ENCODE peak calls at places on chromosomes 4 and X, in six cellular contexts. One of them, this sample, is unnamed.
A peak's percentile ranks its signal among the peaks of the same experiment; 100 is the strongest.

GRCh38 chr4:75168548-75168947 is 235.6 kb downstream of the PARM1 start:
- DNase-seq in small intestine: no peak
- DNase-seq in thoracic aorta: no peak
- DNase-seq in IMR-90: no peak
- DNase-seq in foreskin fibroblast: no peak
- DNase-seq in kidney: no peak
- DNase-seq in this sample: no peak

GRCh38 chr4:1504786-1505500 is 98.7 kb upstream of the NKX1-1 start:
- DNase-seq in small intestine: no peak
- DNase-seq in thoracic aorta: no peak
- DNase-seq in IMR-90: no peak
- DNase-seq in kidney: no peak
- DNase-seq in foreskin fibroblast: no peak
- DNase-seq in this sample: no peak

GRCh38 chr4:2252530-2252924 is 9.4 kb downstream of the MXD4 start:
- DNase-seq in kidney: peak; percentile 69
- DNase-seq in foreskin fibroblast: no peak
- DNase-seq in IMR-90: no peak
- DNase-seq in small intestine: no peak
- DNase-seq in thoracic aorta: peak; percentile 1
- DNase-seq in this sample: no peak

GRCh38 chr4:124854968-124855367 is 142.4 kb upstream of the ANKRD50 start:
- DNase-seq in small intestine: no peak
- DNase-seq in thoracic aorta: no peak
- DNase-seq in foreskin fibroblast: peak; percentile 60
- DNase-seq in kidney: no peak
- DNase-seq in IMR-90: peak; percentile 51
- DNase-seq in this sample: peak; percentile 63

GRCh38 chrX:140709421-140709846 is at the start of gene LINC00632:
- DNase-seq in kidney: no peak
- DNase-seq in small intestine: no peak
- DNase-seq in IMR-90: no peak
- DNase-seq in foreskin fibroblast: no peak
- DNase-seq in thoracic aorta: no peak
- DNase-seq in this sample: no peak

GRCh38 chrX:110402091-110402854 is 43.6 kb downstream of the RTL9 start:
- DNase-seq in kidney: no peak
- DNase-seq in small intestine: no peak
- DNase-seq in foreskin fibroblast: peak; percentile 90
- DNase-seq in IMR-90: peak; percentile 74
- DNase-seq in thoracic aorta: no peak
- DNase-seq in this sample: peak; percentile 52

GRCh38 chr4:62327612-62328297 is 1127.6 kb downstream of the ADGRL3 start:
- DNase-seq in IMR-90: no peak
- DNase-seq in small intestine: no peak
- DNase-seq in foreskin fibroblast: no peak
- DNase-seq in thoracic aorta: no peak
- DNase-seq in kidney: no peak
- DNase-seq in this sample: no peak

GRCh38 chrX:151729056-151729725 is 5.4 kb upstream of the CNGA2 start:
- DNase-seq in thoracic aorta: no peak
- DNase-seq in IMR-90: no peak
- DNase-seq in kidney: peak; percentile 33
- DNase-seq in foreskin fibroblast: no peak
- DNase-seq in small intestine: no peak
- DNase-seq in this sample: no peak

GRCh38 chrX:148771440-148771839 is 271.0 kb downstream of the AFF2 start:
- DNase-seq in IMR-90: no peak
- DNase-seq in small intestine: no peak
- DNase-seq in thoracic aorta: no peak
- DNase-seq in foreskin fibroblast: no peak
- DNase-seq in kidney: no peak
- DNase-seq in this sample: peak; percentile 36

GRCh38 chr4:25842229-25842840 is 20.5 kb downstream of the SEL1L3 start:
- DNase-seq in small intestine: no peak
- DNase-seq in foreskin fibroblast: no peak
- DNase-seq in IMR-90: no peak
- DNase-seq in thoracic aorta: no peak
- DNase-seq in kidney: no peak
- DNase-seq in this sample: no peak

GRCh38 chrX:46637937-46638336 is 64.4 kb downstream of the CHST7 start:
- DNase-seq in foreskin fibroblast: peak; percentile 56
- DNase-seq in small intestine: no peak
- DNase-seq in IMR-90: peak; percentile 39
- DNase-seq in thoracic aorta: no peak
- DNase-seq in kidney: no peak
- DNase-seq in this sample: no peak

GRCh38 chr4:129377131-129377845 is 281.3 kb downstream of the C4orf33 start:
- DNase-seq in foreskin fibroblast: no peak
- DNase-seq in IMR-90: no peak
- DNase-seq in thoracic aorta: no peak
- DNase-seq in small intestine: no peak
- DNase-seq in kidney: no peak
- DNase-seq in this sample: no peak

GRCh38 chr4:180657881-180658280 is 1585.3 kb upstream of the TENM3 start:
- DNase-seq in thoracic aorta: no peak
- DNase-seq in IMR-90: no peak
- DNase-seq in small intestine: no peak
- DNase-seq in foreskin fibroblast: no peak
- DNase-seq in kidney: no peak
- DNase-seq in this sample: no peak

GRCh38 chr4:95644417-95644816 is 95.6 kb upstream of the UNC5C start:
- DNase-seq in kidney: no peak
- DNase-seq in thoracic aorta: no peak
- DNase-seq in foreskin fibroblast: no peak
- DNase-seq in small intestine: no peak
- DNase-seq in IMR-90: no peak
- DNase-seq in this sample: no peak

GRCh38 chr4:144663852-144664488 is 18.0 kb downstream of the HHIP start:
- DNase-seq in thoracic aorta: no peak
- DNase-seq in small intestine: no peak
- DNase-seq in kidney: no peak
- DNase-seq in IMR-90: no peak
- DNase-seq in foreskin fibroblast: no peak
- DNase-seq in this sample: no peak

GRCh38 chrX:16772460-16772859 is 13.8 kb upstream of the TXLNG start:
- DNase-seq in IMR-90: no peak
- DNase-seq in thoracic aorta: no peak
- DNase-seq in small intestine: peak; percentile 10
- DNase-seq in kidney: no peak
- DNase-seq in foreskin fibroblast: no peak
- DNase-seq in this sample: peak; percentile 4

GRCh38 chr4:161680146-161680545 is 483.7 kb downstream of the FSTL5 start:
- DNase-seq in IMR-90: no peak
- DNase-seq in small intestine: no peak
- DNase-seq in thoracic aorta: no peak
- DNase-seq in foreskin fibroblast: peak; percentile 0
- DNase-seq in kidney: no peak
- DNase-seq in this sample: peak; percentile 2

GRCh38 chr4:4866833-4867744 is 7.6 kb downstream of the MSX1 start:
- DNase-seq in thoracic aorta: no peak
- DNase-seq in small intestine: no peak
- DNase-seq in IMR-90: no peak
- DNase-seq in foreskin fibroblast: no peak
- DNase-seq in kidney: peak; percentile 61
- DNase-seq in this sample: peak; percentile 76

GRCh38 chr4:40749717-40750460 is at the start of gene NSUN7:
- DNase-seq in small intestine: peak; percentile 75
- DNase-seq in kidney: peak; percentile 92
- DNase-seq in IMR-90: no peak
- DNase-seq in foreskin fibroblast: peak; percentile 24
- DNase-seq in thoracic aorta: no peak
- DNase-seq in this sample: peak; percentile 15

GRCh38 chrX:47047989-47048388 is 30.3 kb upstream of the RGN start:
- DNase-seq in IMR-90: peak; percentile 35
- DNase-seq in thoracic aorta: no peak
- DNase-seq in kidney: no peak
- DNase-seq in small intestine: peak; percentile 70
- DNase-seq in foreskin fibroblast: peak; percentile 26
- DNase-seq in this sample: peak; percentile 16

GRCh38 chr4:121656269-121656641 is 40.5 kb downstream of the ANXA5 start:
- DNase-seq in foreskin fibroblast: peak; percentile 89
- DNase-seq in thoracic aorta: peak; percentile 7
- DNase-seq in kidney: no peak
- DNase-seq in IMR-90: peak; percentile 79
- DNase-seq in small intestine: peak; percentile 24
- DNase-seq in this sample: peak; percentile 93

GRCh38 chr4:79652232-79652631 is 244.2 kb upstream of the GK2 start:
- DNase-seq in IMR-90: peak; percentile 82
- DNase-seq in kidney: no peak
- DNase-seq in thoracic aorta: no peak
- DNase-seq in foreskin fibroblast: peak; percentile 20
- DNase-seq in small intestine: no peak
- DNase-seq in this sample: peak; percentile 88

GRCh38 chrX:2875798-2876399 is 47.2 kb downstream of the GYG2 start:
- DNase-seq in kidney: no peak
- DNase-seq in small intestine: peak; percentile 23
- DNase-seq in thoracic aorta: no peak
- DNase-seq in foreskin fibroblast: peak; percentile 24
- DNase-seq in IMR-90: no peak
- DNase-seq in this sample: peak; percentile 41

GRCh38 chr4:63728480-63729177 is 680.6 kb downstream of the TECRL start:
- DNase-seq in foreskin fibroblast: no peak
- DNase-seq in kidney: peak; percentile 26
- DNase-seq in thoracic aorta: no peak
- DNase-seq in small intestine: no peak
- DNase-seq in IMR-90: no peak
- DNase-seq in this sample: no peak
- H3K4me3 ChIP-seq in foreskin fibroblast: no peak overlapping the region
- H3K4me3 ChIP-seq in kidney: no peak overlapping the region
- H3K4me3 ChIP-seq in thoracic aorta: no peak overlapping the region
- H3K4me3 ChIP-seq in small intestine: no peak overlapping the region
- H3K4me3 ChIP-seq in IMR-90: no peak overlapping the region
- H3K4me3 ChIP-seq in this sample: no peak overlapping the region

GRCh38 chrX:71301195-71301924 is at the start of gene ITGB1BP2:
- DNase-seq in kidney: no peak
- DNase-seq in IMR-90: peak; percentile 57
- DNase-seq in small intestine: no peak
- DNase-seq in foreskin fibroblast: peak; percentile 73
- DNase-seq in thoracic aorta: peak; percentile 1
- DNase-seq in this sample: peak; percentile 56
- H3K4me3 ChIP-seq in kidney: no peak within 1 kb of the TSS
- H3K4me3 ChIP-seq in IMR-90: no peak within 1 kb of the TSS
- H3K4me3 ChIP-seq in small intestine: no peak within 1 kb of the TSS
- H3K4me3 ChIP-seq in foreskin fibroblast: no peak within 1 kb of the TSS
- H3K4me3 ChIP-seq in thoracic aorta: peak within 1 kb of the TSS; percentile 63
- H3K4me3 ChIP-seq in this sample: no peak within 1 kb of the TSS

DNA sequence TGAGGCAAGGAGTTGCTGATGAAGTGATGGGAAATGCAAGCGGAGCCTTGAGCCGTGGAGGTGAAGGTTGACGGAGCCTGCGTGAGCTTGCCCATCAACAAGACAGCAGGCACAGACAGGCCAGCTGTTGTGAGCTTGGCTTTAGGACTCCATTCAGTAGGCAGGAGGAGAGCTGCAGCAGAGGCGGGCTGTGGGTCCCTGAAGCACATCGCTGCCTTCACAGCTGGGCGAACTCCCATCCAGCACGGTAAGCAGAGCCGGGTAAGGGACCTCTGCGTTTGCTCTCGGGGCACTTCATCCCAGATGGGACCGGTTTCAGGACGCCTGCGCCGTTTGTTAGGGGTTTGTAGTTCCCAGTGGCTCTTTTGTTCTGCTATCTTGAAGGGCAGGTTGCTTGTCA is 54.8 kb upstream of the CLDN34 start:
- DNase-seq in small intestine: no peak
- DNase-seq in IMR-90: peak; percentile 45
- DNase-seq in foreskin fibroblast: peak; percentile 11
- DNase-seq in thoracic aorta: no peak
- DNase-seq in kidney: no peak
- DNase-seq in this sample: no peak
- H3K4me3 ChIP-seq in small intestine: no peak overlapping the region
- H3K4me3 ChIP-seq in IMR-90: peak overlapping the region; percentile 21
- H3K4me3 ChIP-seq in foreskin fibroblast: peak overlapping the region; percentile 15
- H3K4me3 ChIP-seq in thoracic aorta: no peak overlapping the region
- H3K4me3 ChIP-seq in kidney: no peak overlapping the region
- H3K4me3 ChIP-seq in this sample: no peak overlapping the region

GRCh38 chrX:80016182-80016581 is 1.6 kb downstream of the TBX22 start:
- DNase-seq in kidney: no peak
- DNase-seq in thoracic aorta: no peak
- DNase-seq in IMR-90: no peak
- DNase-seq in foreskin fibroblast: no peak
- DNase-seq in small intestine: no peak
- DNase-seq in this sample: no peak
- H3K4me3 ChIP-seq in kidney: no peak overlapping the region
- H3K4me3 ChIP-seq in thoracic aorta: no peak overlapping the region
- H3K4me3 ChIP-seq in IMR-90: no peak overlapping the region
- H3K4me3 ChIP-seq in foreskin fibroblast: no peak overlapping the region
- H3K4me3 ChIP-seq in small intestine: no peak overlapping the region
- H3K4me3 ChIP-seq in this sample: no peak overlapping the region

DNA sequence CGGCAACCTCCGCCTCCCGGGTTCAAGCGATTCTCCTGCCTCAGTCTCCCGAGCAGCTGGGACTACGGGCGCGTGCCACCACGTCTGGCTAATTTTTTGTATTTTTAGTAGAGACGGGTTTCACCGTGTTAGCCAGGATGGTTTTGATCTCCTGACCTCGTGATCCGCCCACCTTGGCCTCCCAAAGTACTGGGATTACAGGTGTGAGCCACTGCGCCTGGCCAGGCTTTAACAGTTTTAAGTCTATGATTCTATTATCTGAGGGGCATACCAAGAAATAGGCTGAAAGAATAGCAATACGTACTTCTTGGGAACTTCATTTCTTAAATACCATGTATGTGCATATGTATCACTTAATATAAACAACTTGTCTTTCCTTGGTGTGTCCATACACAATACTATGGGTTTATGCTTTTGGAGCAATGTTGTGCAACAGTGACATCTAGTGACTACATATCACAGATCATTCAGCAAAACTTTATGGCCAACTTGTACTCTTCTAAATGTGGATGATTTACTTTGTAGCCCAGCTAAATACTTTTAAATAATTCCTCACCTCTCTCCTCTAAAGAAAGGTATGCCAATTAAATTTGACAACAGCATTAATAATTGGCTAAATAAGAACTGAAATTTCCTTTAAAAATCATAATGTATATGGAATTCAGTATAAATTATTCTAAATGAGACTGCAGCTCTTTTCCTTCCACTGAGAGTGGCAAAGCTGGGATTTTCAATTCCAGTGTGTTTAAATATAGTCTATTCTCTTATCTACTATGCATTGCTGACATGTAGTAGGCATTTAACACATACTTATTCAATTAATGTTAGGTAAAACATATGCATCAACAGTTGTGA is 10.4 kb downstream of the SLC9B1 start:
- DNase-seq in kidney: peak; percentile 46
- DNase-seq in foreskin fibroblast: peak; percentile 81
- DNase-seq in thoracic aorta: no peak
- DNase-seq in IMR-90: peak; percentile 80
- DNase-seq in small intestine: peak; percentile 80
- DNase-seq in this sample: peak; percentile 92
- H3K4me3 ChIP-seq in kidney: no peak overlapping the region
- H3K4me3 ChIP-seq in foreskin fibroblast: no peak overlapping the region
- H3K4me3 ChIP-seq in thoracic aorta: no peak overlapping the region
- H3K4me3 ChIP-seq in IMR-90: no peak overlapping the region
- H3K4me3 ChIP-seq in small intestine: no peak overlapping the region
- H3K4me3 ChIP-seq in this sample: no peak overlapping the region

DNA sequence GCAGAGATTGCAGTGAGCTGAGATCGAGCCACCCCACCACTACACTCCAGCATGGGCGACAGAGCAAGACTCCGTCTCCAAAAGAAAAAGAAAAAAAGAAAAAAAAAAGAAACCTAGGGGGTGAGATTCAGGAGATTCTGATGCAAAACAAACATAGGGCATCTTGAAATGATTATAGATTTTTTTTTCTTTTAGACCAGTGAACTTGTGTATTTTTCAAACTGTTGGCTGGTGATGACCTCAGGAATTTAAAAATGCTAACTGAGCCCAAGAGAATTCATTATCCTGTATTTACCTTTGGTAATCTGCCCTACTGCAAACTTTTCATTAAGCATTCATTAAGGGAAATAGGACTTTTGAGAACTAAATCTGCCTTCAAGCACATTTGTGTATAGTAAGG is 20.6 kb downstream of the ATP10D start:
- DNase-seq in small intestine: no peak
- DNase-seq in foreskin fibroblast: peak; percentile 64
- DNase-seq in kidney: no peak
- DNase-seq in IMR-90: no peak
- DNase-seq in thoracic aorta: no peak
- DNase-seq in this sample: no peak
- H3K4me3 ChIP-seq in small intestine: no peak overlapping the region
- H3K4me3 ChIP-seq in foreskin fibroblast: no peak overlapping the region
- H3K4me3 ChIP-seq in kidney: no peak overlapping the region
- H3K4me3 ChIP-seq in IMR-90: no peak overlapping the region
- H3K4me3 ChIP-seq in thoracic aorta: no peak overlapping the region
- H3K4me3 ChIP-seq in this sample: no peak overlapping the region